ENCODE peak calls at places on chromosomes 1 and 21, in six cellular contexts. T is aorta, H is mesendoderm, S is left ventricle myocardium inferior, K is PC-3, W is hepatocyte. C is an unnamed sample. For H3K36me3, the result is how much of the 10 kb centered on the place peaks cover.

GRCh38 chr1:207711285-207711684 is 40.6 kb upstream of the CD46 start:
- DNase-seq in T (no peak), H (peak), S (no peak), K (peak), W (peak), C (no peak)

GRCh38 chr1:211259596-211260126 is 495 bp downstream of the RCOR3 start:
- DNase-seq in T (peak), H (no peak), S (peak), K (peak), W (peak), C (peak)

GRCh38 chr1:191022856-191023255 is 545.2 kb upstream of the BRINP3 start:
- DNase-seq in T (no peak), H (no peak), S (no peak), K (peak), W (no peak), C (no peak)

GRCh38 chr1:76219589-76219914 is 145.0 kb downstream of the ST6GALNAC3 start:
- DNase-seq in T (no peak), H (no peak), S (no peak), K (no peak), W (no peak), C (no peak)

GRCh38 chr1:99239690-99240089 is 24.6 kb upstream of the PLPPR4 start:
- DNase-seq in T (no peak), H (peak), S (no peak), K (no peak), W (no peak), C (no peak)

GRCh38 chr1:231241751-231242150 is 739 bp downstream of the GNPAT start:
- DNase-seq in T (no peak), H (no peak), S (no peak), K (peak), W (peak), C (peak)

GRCh38 chr1:210418863-210419641 is 90.3 kb downstream of the HHAT start:
- DNase-seq in T (no peak), H (no peak), S (no peak), K (no peak), W (peak), C (peak)

GRCh38 chr1:76640092-76640491 is 227.2 kb upstream of the ST6GALNAC5 start:
- DNase-seq in T (no peak), H (no peak), S (no peak), K (peak), W (no peak), C (no peak)

GRCh38 chr1:237031480-237031879 is 10.5 kb upstream of the RYR2 start:
- DNase-seq in T (no peak), H (peak), S (no peak), K (no peak), W (no peak), C (no peak)

GRCh38 chr1:168083456-168084325 is 53.0 kb downstream of the GPR161 start:
- DNase-seq in T (no peak), H (no peak), S (no peak), K (no peak), W (no peak), C (no peak)

GRCh38 chr1:158191299-158191698 is 10.6 kb downstream of the CD1D start:
- DNase-seq in T (no peak), H (peak), S (no peak), K (no peak), W (no peak), C (no peak)

GRCh38 chr21:38787461-38788274 is 18.1 kb upstream of the ETS2 start:
- DNase-seq in T (no peak), H (peak), S (no peak), K (peak), W (peak), C (peak)

GRCh38 chr21:25750085-25750484 is 15.3 kb downstream of the GABPA start:
- DNase-seq in T (no peak), H (peak), S (no peak), K (no peak), W (no peak), C (no peak)

GRCh38 chr1:207853372-207853757 is 57.6 kb downstream of the CD34 start:
- DNase-seq in T (no peak), H (no peak), S (no peak), K (no peak), W (no peak), C (no peak)

GRCh38 chr1:91440845-91441244 is 36.2 kb upstream of the HFM1 start:
- DNase-seq in T (no peak), H (peak), S (no peak), K (peak), W (no peak), C (no peak)

GRCh38 chr1:192571706-192572105 is 3.9 kb upstream of the RGS1 start:
- DNase-seq in T (no peak), H (no peak), S (no peak), K (no peak), W (no peak), C (no peak)

GRCh38 chr1:93976711-93977328 is 67.6 kb upstream of the GCLM start:
- DNase-seq in T (no peak), H (peak), S (no peak), K (no peak), W (no peak), C (no peak)

GRCh38 chr1:173097001-173097400 is 46.3 kb upstream of the TNFSF18 start:
- DNase-seq in T (no peak), H (no peak), S (no peak), K (peak), W (no peak), C (no peak)

GRCh38 chr1:151905070-151905442 is 4.3 kb downstream of the THEM4 start:
- DNase-seq in T (no peak), H (no peak), S (no peak), K (no peak), W (peak), C (no peak)

GRCh38 chr1:17502326-17502778 is 37.1 kb upstream of the ARHGEF10L start:
- DNase-seq in T (peak), H (peak), S (peak), K (peak), W (peak), C (peak)

GRCh38 chr1:96360036-96360795 is 361.4 kb upstream of the PTBP2 start:
- DNase-seq in T (no peak), H (no peak), S (no peak), K (peak), W (no peak), C (no peak)

GRCh38 chr1:210222288-210223006 is 10.1 kb upstream of the SERTAD4 start:
- DNase-seq in T (no peak), H (peak), S (no peak), K (peak), W (peak), C (peak)

GRCh38 chr1:190175320-190175719 is 302.3 kb downstream of the BRINP3 start:
- DNase-seq in T (no peak), H (no peak), S (no peak), K (no peak), W (no peak), C (no peak)

GRCh38 chr1:100145116-100145515 is 12.2 kb downstream of the TRMT13 start:
- DNase-seq in T (no peak), H (no peak), S (no peak), K (no peak), W (no peak), C (no peak)

GRCh38 chr1:16151985-16152384 is 3.9 kb downstream of the EPHA2 start:
- DNase-seq in T (no peak), H (no peak), S (no peak), K (no peak), W (no peak), C (no peak)

GRCh38 chr1:183544598-183545297 is 45.5 kb downstream of the NCF2 start:
- DNase-seq in T (no peak), H (peak), S (no peak), K (no peak), W (peak), C (no peak)

GRCh38 chr1:185349556-185349955 is 32.5 kb upstream of the IVNS1ABP start:
- DNase-seq in T (no peak), H (no peak), S (no peak), K (no peak), W (no peak), C (no peak)

GRCh38 chr1:29958271-29958670 is 721.9 kb downstream of the PTPRU start:
- DNase-seq in T (no peak), H (no peak), S (no peak), K (no peak), W (no peak), C (no peak)

GRCh38 chr1:228009828-228010775 is 3.3 kb downstream of the WNT3A start:
- DNase-seq in T (peak), H (no peak), S (no peak), K (no peak), W (no peak), C (no peak)

GRCh38 chr1:218507355-218508002 is 162.3 kb downstream of the TGFB2 start:
- DNase-seq in T (no peak), H (no peak), S (no peak), K (no peak), W (no peak), C (no peak)

GRCh38 chr21:39422468-39423241 is 22.9 kb downstream of the LCA5L start:
- DNase-seq in T (no peak), H (peak), S (no peak), K (peak), W (no peak), C (no peak)

GRCh38 chr1:233331676-233332519 is 4.4 kb downstream of the MAP3K21 start:
- DNase-seq in T (no peak), H (no peak), S (no peak), K (no peak), W (no peak), C (no peak)

GRCh38 chr1:22507582-22507981 is 55.7 kb upstream of the EPHA8 start:
- DNase-seq in T (no peak), H (peak), S (no peak), K (no peak), W (no peak), C (no peak)

GRCh38 chr1:226064168-226064815 is 1.8 kb downstream of the H3-3A start:
- DNase-seq in T (no peak), H (peak), S (no peak), K (peak), W (no peak), C (no peak)

GRCh38 chr21:40846566-40847411 is at the start of gene DSCAM:
- DNase-seq in T (no peak), H (peak), S (no peak), K (no peak), W (peak), C (no peak)

GRCh38 chr1:234531181-234532132 is 52.5 kb upstream of the TARBP1 start:
- DNase-seq in T (peak), H (peak), S (peak), K (peak), W (peak), C (peak)

GRCh38 chr1:25904942-25905679 is 1.1 kb downstream of the STMN1 start:
- DNase-seq in T (peak), H (peak), S (peak), K (peak), W (peak), C (peak)

GRCh38 chr1:25902462-25902861 is 3.8 kb downstream of the STMN1 start:
- DNase-seq in T (no peak), H (no peak), S (no peak), K (no peak), W (no peak), C (no peak)

GRCh38 chr1:25905680-25906643 is at the start of gene STMN1:
- DNase-seq in T (peak), H (peak), S (peak), K (peak), W (peak), C (peak)

GRCh38 chr1:25906644-25907300 is 553 bp upstream of the STMN1 start:
- DNase-seq in T (peak), H (peak), S (peak), K (peak), W (peak), C (peak)

GRCh38 chr1:25903986-25904385 is 2.2 kb downstream of the STMN1 start:
- DNase-seq in T (no peak), H (no peak), S (no peak), K (no peak), W (no peak), C (no peak)
- H3K36me3 ChIP-seq in T (under half), H (under half), S (under half), K (under half), W (under half), C (under half)

DNA sequence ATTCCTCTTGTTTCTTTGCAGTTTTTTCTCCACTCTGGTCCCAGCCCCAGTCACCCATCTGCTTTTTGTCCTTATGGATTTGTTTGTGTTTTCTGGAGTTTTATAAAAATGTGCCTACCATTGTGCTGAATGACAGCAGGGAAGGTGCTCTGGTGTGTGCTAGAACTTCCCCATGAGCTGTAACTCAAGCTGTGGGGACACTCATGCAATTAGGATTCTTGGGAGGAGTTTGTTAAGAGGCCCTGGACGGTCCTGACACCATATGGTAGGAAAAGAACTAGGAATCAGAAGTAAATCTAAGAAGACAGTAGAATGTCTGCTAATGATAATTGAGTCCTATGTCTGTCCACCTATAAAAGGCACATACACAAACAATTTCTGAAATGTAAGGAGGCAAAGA is 27.4 kb downstream of the URB2 start:
- DNase-seq in T (no peak), H (no peak), S (no peak), K (no peak), W (no peak), C (no peak)
- H3K36me3 ChIP-seq in T (under half), H (under half), S (half or more), K (half or more), W (under half), C (under half)

GRCh38 chr1:19356266-19356665 is 44.1 kb downstream of the SLC66A1 start:
- DNase-seq in T (no peak), H (no peak), S (no peak), K (no peak), W (no peak), C (no peak)
- H3K36me3 ChIP-seq in T (under half), H (under half), S (half or more), K (under half), W (under half), C (under half)

GRCh38 chr1:222629921-222630535 is 12.1 kb downstream of the MIA3 start:
- DNase-seq in T (no peak), H (no peak), S (no peak), K (no peak), W (no peak), C (no peak)

GRCh38 chr1:222631611-222632208 is 13.8 kb downstream of the MIA3 start:
- DNase-seq in T (no peak), H (no peak), S (no peak), K (no peak), W (no peak), C (no peak)

GRCh38 chr1:222632749-222633148 is 14.9 kb downstream of the MIA3 start:
- DNase-seq in T (no peak), H (no peak), S (no peak), K (no peak), W (no peak), C (no peak)

GRCh38 chr1:222634180-222635013 is 16.5 kb downstream of the MIA3 start:
- DNase-seq in T (no peak), H (peak), S (no peak), K (peak), W (peak), C (peak)
- H3K36me3 ChIP-seq in T (under half), H (under half), S (half or more), K (under half), W (under half), C (under half)

DNA sequence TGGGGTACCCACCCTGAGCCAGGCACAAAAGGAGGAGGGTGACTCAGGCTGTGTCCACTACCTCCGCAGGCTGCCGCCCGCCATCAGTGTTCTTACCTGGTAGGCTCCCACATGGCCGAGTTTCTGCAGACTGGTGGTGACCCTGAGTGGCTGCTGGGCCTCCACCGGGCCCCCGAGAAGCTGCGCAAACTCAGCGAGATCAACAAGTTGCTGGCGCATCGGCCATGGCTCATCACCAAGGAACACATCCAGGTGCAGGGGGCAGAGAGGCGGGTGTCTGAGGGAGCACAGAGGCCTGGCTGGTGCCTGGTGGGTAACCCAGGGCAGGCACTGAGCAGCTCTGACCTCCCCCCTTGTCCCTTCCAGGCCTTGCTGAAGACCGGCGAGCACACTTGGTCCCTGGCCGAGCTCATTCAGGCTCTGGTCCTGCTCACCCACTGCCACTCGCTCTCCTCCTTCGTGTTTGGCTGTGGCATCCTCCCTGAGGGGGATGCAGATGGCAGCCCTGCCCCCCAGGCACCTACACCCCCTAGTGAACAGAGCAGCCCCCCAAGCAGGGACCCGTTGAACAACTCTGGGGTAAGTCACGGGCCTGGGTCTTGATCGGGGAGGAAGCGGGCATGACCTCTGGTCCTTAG is 13.0 kb downstream of the SESN2 start:
- DNase-seq in T (no peak), H (no peak), S (no peak), K (no peak), W (no peak), C (no peak)
- H3K36me3 ChIP-seq in T (under half), H (under half), S (half or more), K (under half), W (under half), C (under half)

GRCh38 chr1:53265581-53265980 is 27.3 kb upstream of the MAGOH start:
- DNase-seq in T (no peak), H (no peak), S (no peak), K (peak), W (no peak), C (no peak)
- H3K36me3 ChIP-seq in T (under half), H (under half), S (under half), K (half or more), W (under half), C (under half)

GRCh38 chr21:37505963-37506362 is 139.4 kb downstream of the DYRK1A start:
- DNase-seq in T (no peak), H (no peak), S (no peak), K (no peak), W (no peak), C (no peak)
- H3K36me3 ChIP-seq in T (under half), H (under half), S (half or more), K (half or more), W (under half), C (half or more)

GRCh38 chr1:150299716-150300115 is 6.1 kb downstream of the MRPS21 start:
- DNase-seq in T (no peak), H (no peak), S (no peak), K (no peak), W (no peak), C (no peak)

GRCh38 chr1:150302907-150303306 is 9.2 kb downstream of the MRPS21 start:
- DNase-seq in T (no peak), H (no peak), S (no peak), K (no peak), W (no peak), C (no peak)

GRCh38 chr1:150302338-150302737 is 8.7 kb downstream of the MRPS21 start:
- DNase-seq in T (no peak), H (no peak), S (no peak), K (no peak), W (no peak), C (no peak)
- H3K36me3 ChIP-seq in T (under half), H (under half), S (half or more), K (under half), W (under half), C (under half)

GRCh38 chr1:165671531-165671930 is 26.8 kb downstream of the ALDH9A1 start:
- DNase-seq in T (no peak), H (no peak), S (no peak), K (no peak), W (no peak), C (no peak)
- H3K36me3 ChIP-seq in T (under half), H (under half), S (half or more), K (under half), W (under half), C (under half)

GRCh38 chr1:219987325-219987724 is 59.0 kb upstream of the SLC30A10 start:
- DNase-seq in T (no peak), H (no peak), S (no peak), K (no peak), W (no peak), C (no peak)

GRCh38 chr1:219991511-219991810 is 54.8 kb downstream of the EPRS1 start:
- DNase-seq in T (no peak), H (no peak), S (no peak), K (no peak), W (no peak), C (no peak)

GRCh38 chr1:219988818-219989217 is 57.5 kb downstream of the EPRS1 start:
- DNase-seq in T (no peak), H (no peak), S (no peak), K (no peak), W (no peak), C (no peak)

GRCh38 chr1:219990782-219991510 is 55.4 kb downstream of the EPRS1 start:
- DNase-seq in T (no peak), H (peak), S (no peak), K (peak), W (peak), C (no peak)

GRCh38 chr1:219988387-219988786 is 57.9 kb downstream of the EPRS1 start:
- DNase-seq in T (no peak), H (no peak), S (no peak), K (no peak), W (no peak), C (no peak)
- H3K36me3 ChIP-seq in T (under half), H (under half), S (half or more), K (under half), W (under half), C (under half)